ENCODE peak calls at places on chromosome X, in seven cellular contexts. J is HCEC 1CT; X is stimulated activated naive CD4-positive, alpha-beta T cell; O is activated T-cell treated with anti-CD3 and anti-CD28 coated beads for 1 hour; C is posterior cingulate gyrus; Q is AG08396; F is astrocyte of the spinal cord. M is an unnamed sample.

GRCh38 chrX:19629541-19629940 is 114.2 kb upstream of the MAP3K15 start:
- DNase-seq in F (no peak), X (no peak), C (no peak), O (no peak), Q (no peak), J (no peak), M (no peak)

GRCh38 chrX:103274284-103274683 is 2.3 kb downstream of the TCEAL5 start:
- DNase-seq in C (no peak), X (no peak), J (no peak), F (no peak), Q (no peak), O (no peak), M (no peak)

GRCh38 chrX:35726176-35726575 is 72.0 kb upstream of the MAGEB16 start:
- DNase-seq in O (no peak), J (no peak), X (no peak), C (no peak), Q (no peak), F (peak), M (no peak)

GRCh38 chrX:107678957-107679740 is 50.8 kb downstream of the PRPS1 start:
- DNase-seq in C (no peak), Q (no peak), O (peak), F (peak), X (peak), J (peak), M (peak)

GRCh38 chrX:44904542-44905115 is 31.6 kb downstream of the KDM6A start:
- DNase-seq in X (no peak), O (no peak), J (no peak), Q (no peak), C (no peak), F (no peak), M (no peak)

GRCh38 chrX:39261446-39262147 is 460.3 kb downstream of the MID1IP1 start:
- DNase-seq in X (no peak), C (no peak), O (no peak), J (peak), F (peak), Q (peak), M (peak)

GRCh38 chrX:9538544-9539045 is 73.7 kb downstream of the TBL1X start:
- DNase-seq in X (no peak), C (no peak), J (no peak), F (no peak), Q (no peak), O (no peak), M (peak)

GRCh38 chrX:9912341-9912740 is 54.8 kb upstream of the CLDN34 start:
- DNase-seq in Q (no peak), X (no peak), F (peak), J (no peak), C (no peak), O (no peak), M (no peak)

GRCh38 chrX:17860179-17860780 is 818 bp downstream of the RAI2 start:
- DNase-seq in X (no peak), J (no peak), Q (peak), F (no peak), C (no peak), O (no peak), M (no peak)

GRCh38 chrX:3268804-3269203 is 77.6 kb downstream of the MXRA5 start:
- DNase-seq in Q (no peak), F (no peak), C (no peak), X (no peak), O (no peak), J (peak), M (no peak)

GRCh38 chrX:113920661-113921060 is 663.2 kb upstream of the HTR2C start:
- DNase-seq in Q (no peak), F (no peak), X (no peak), O (no peak), J (no peak), C (no peak), M (no peak)